ENCODE peak calls at places on chromosomes 2 and 18, in five cellular contexts. One of them, this sample, is unnamed.

GRCh38 chr2:173962036-173962435 is 3.1 kb downstream of the SP3 start:
- DNase-seq in tibial artery: no peak
- DNase-seq in CD8-positive, alpha-beta T cell: no peak
- DNase-seq in K562: no peak
- DNase-seq in B cell: no peak
- DNase-seq in this sample: no peak

GRCh38 chr2:126901459-126901858 is 2.8 kb downstream of the TEX51 start:
- DNase-seq in B cell: no peak
- DNase-seq in CD8-positive, alpha-beta T cell: no peak
- DNase-seq in K562: no peak
- DNase-seq in tibial artery: no peak
- DNase-seq in this sample: peak

GRCh38 chr2:201938151-201938815 is 95.4 kb upstream of the FZD7 start:
- DNase-seq in B cell: no peak
- DNase-seq in tibial artery: no peak
- DNase-seq in CD8-positive, alpha-beta T cell: no peak
- DNase-seq in K562: no peak
- DNase-seq in this sample: no peak

GRCh38 chr2:48849770-48850169 is 94.2 kb upstream of the LHCGR start:
- DNase-seq in CD8-positive, alpha-beta T cell: no peak
- DNase-seq in tibial artery: no peak
- DNase-seq in B cell: no peak
- DNase-seq in K562: no peak
- DNase-seq in this sample: no peak

GRCh38 chr2:234241656-234242445 is 191.3 kb downstream of the SPP2 start:
- DNase-seq in tibial artery: no peak
- DNase-seq in CD8-positive, alpha-beta T cell: no peak
- DNase-seq in K562: no peak
- DNase-seq in B cell: no peak
- DNase-seq in this sample: no peak

GRCh38 chr2:186695081-186695756 is 1.4 kb downstream of the FAM171B start:
- DNase-seq in K562: no peak
- DNase-seq in tibial artery: no peak
- DNase-seq in B cell: no peak
- DNase-seq in CD8-positive, alpha-beta T cell: no peak
- DNase-seq in this sample: no peak

GRCh38 chr2:152646264-152646663 is 71.0 kb downstream of the PRPF40A start:
- DNase-seq in K562: no peak
- DNase-seq in tibial artery: no peak
- DNase-seq in CD8-positive, alpha-beta T cell: no peak
- DNase-seq in B cell: no peak
- DNase-seq in this sample: no peak

GRCh38 chr2:150607471-150607870 is 120.0 kb upstream of the RND3 start:
- DNase-seq in tibial artery: no peak
- DNase-seq in B cell: no peak
- DNase-seq in CD8-positive, alpha-beta T cell: no peak
- DNase-seq in K562: no peak
- DNase-seq in this sample: no peak

GRCh38 chr2:54876764-54877163 is 153.3 kb downstream of the EML6 start:
- DNase-seq in B cell: no peak
- DNase-seq in CD8-positive, alpha-beta T cell: no peak
- DNase-seq in tibial artery: no peak
- DNase-seq in K562: no peak
- DNase-seq in this sample: no peak

GRCh38 chr18:13611058-13611615 is 115.2 kb downstream of the FAM210A start:
- DNase-seq in B cell: peak
- DNase-seq in CD8-positive, alpha-beta T cell: no peak
- DNase-seq in K562: no peak
- DNase-seq in tibial artery: peak
- DNase-seq in this sample: no peak

GRCh38 chr2:30232801-30233130 is 1.4 kb downstream of the LBH start:
- DNase-seq in tibial artery: no peak
- DNase-seq in B cell: peak
- DNase-seq in K562: no peak
- DNase-seq in CD8-positive, alpha-beta T cell: peak
- DNase-seq in this sample: no peak

GRCh38 chr2:168687314-168687713 is 115.1 kb upstream of the NOSTRIN start:
- DNase-seq in B cell: no peak
- DNase-seq in tibial artery: no peak
- DNase-seq in K562: no peak
- DNase-seq in CD8-positive, alpha-beta T cell: no peak
- DNase-seq in this sample: no peak

GRCh38 chr2:54522624-54523281 is 66.6 kb downstream of the SPTBN1 start:
- DNase-seq in tibial artery: no peak
- DNase-seq in CD8-positive, alpha-beta T cell: peak
- DNase-seq in K562: peak
- DNase-seq in B cell: peak
- DNase-seq in this sample: peak

GRCh38 chr2:25664531-25665307 is 8.7 kb downstream of the DTNB start:
- DNase-seq in K562: peak
- DNase-seq in CD8-positive, alpha-beta T cell: peak
- DNase-seq in B cell: peak
- DNase-seq in tibial artery: peak
- DNase-seq in this sample: peak
- TF ChIP-seq CTCF in K562: peak
- TF ChIP-seq CTCF in CD8-positive, alpha-beta T cell: no peak
- TF ChIP-seq CTCF in B cell: peak
- TF ChIP-seq CTCF in tibial artery: peak
- TF ChIP-seq CTCF in this sample: peak

GRCh38 chr2:9690716-9691498 is 60.1 kb upstream of the YWHAQ start:
- DNase-seq in CD8-positive, alpha-beta T cell: no peak
- DNase-seq in tibial artery: no peak
- DNase-seq in B cell: no peak
- DNase-seq in K562: no peak
- DNase-seq in this sample: no peak
- TF ChIP-seq CTCF in CD8-positive, alpha-beta T cell: no peak
- TF ChIP-seq CTCF in tibial artery: no peak
- TF ChIP-seq CTCF in B cell: no peak
- TF ChIP-seq CTCF in K562: peak
- TF ChIP-seq CTCF in this sample: no peak

GRCh38 chr2:238288650-238289573 is 502 bp upstream of the PER2 start:
- DNase-seq in tibial artery: peak
- DNase-seq in B cell: peak
- DNase-seq in CD8-positive, alpha-beta T cell: peak
- DNase-seq in K562: peak
- DNase-seq in this sample: peak

GRCh38 chr2:238290079-238290478 is 1.7 kb upstream of the PER2 start:
- DNase-seq in K562: peak
- DNase-seq in tibial artery: peak
- DNase-seq in CD8-positive, alpha-beta T cell: peak
- DNase-seq in B cell: no peak
- DNase-seq in this sample: peak

GRCh38 chr2:238289574-238289973 is 1.2 kb upstream of the PER2 start:
- DNase-seq in B cell: no peak
- DNase-seq in tibial artery: peak
- DNase-seq in K562: no peak
- DNase-seq in CD8-positive, alpha-beta T cell: no peak
- DNase-seq in this sample: no peak

GRCh38 chr2:238291550-238292281 is 3.3 kb upstream of the PER2 start:
- DNase-seq in tibial artery: no peak
- DNase-seq in CD8-positive, alpha-beta T cell: no peak
- DNase-seq in K562: no peak
- DNase-seq in B cell: no peak
- DNase-seq in this sample: no peak

GRCh38 chr2:238290715-238291549 is 2.5 kb upstream of the PER2 start:
- DNase-seq in CD8-positive, alpha-beta T cell: no peak
- DNase-seq in tibial artery: no peak
- DNase-seq in B cell: no peak
- DNase-seq in K562: no peak
- DNase-seq in this sample: no peak
- TF ChIP-seq CTCF in CD8-positive, alpha-beta T cell: no peak
- TF ChIP-seq CTCF in tibial artery: no peak
- TF ChIP-seq CTCF in B cell: no peak
- TF ChIP-seq CTCF in K562: no peak
- TF ChIP-seq CTCF in this sample: no peak

DNA sequence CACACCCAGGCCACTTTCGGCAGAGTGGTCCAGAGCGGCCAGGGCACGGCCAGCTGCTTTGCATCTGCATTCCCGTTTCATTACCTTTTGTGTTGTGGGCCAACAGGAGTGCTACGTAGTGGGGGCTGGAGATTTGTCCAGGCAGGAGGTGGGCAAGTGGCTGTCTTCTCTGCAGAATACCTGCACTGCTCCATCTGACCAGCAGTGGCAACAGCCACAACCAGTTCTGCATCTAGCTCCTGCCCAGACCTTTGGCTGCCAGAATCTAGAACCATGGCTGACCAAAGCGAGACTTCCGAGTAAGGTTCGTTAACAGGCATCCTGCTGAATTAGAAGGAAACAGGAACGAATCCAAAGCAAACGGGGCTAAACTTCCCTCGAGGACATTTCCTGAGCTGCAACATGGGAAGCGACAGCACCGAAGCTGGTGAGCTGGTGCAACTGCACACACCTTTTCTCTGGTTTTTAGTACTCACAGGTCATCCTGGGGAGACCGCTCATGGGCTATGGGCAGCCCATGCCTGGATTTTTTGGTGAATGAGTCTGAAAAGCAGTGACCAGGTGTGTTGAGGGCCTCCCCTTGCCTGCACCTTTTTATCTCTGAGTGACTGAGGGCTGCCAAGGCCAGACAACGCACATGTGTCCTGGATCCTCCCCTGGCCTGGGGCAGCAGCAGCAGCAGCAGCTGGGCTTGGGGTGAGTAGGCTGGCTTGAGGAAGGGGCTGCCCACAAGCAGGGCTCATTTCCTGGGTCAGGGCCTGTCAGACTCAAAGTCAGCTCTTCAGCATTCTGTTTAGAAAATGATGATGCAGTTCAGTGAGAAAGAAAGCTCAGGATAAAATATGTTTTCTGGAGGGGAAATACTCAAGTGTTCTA is 10.6 kb downstream of the GDF7 start:
- DNase-seq in tibial artery: no peak
- DNase-seq in B cell: no peak
- DNase-seq in CD8-positive, alpha-beta T cell: no peak
- DNase-seq in K562: no peak
- DNase-seq in this sample: no peak
- TF ChIP-seq CTCF in tibial artery: no peak
- TF ChIP-seq CTCF in B cell: peak
- TF ChIP-seq CTCF in CD8-positive, alpha-beta T cell: no peak
- TF ChIP-seq CTCF in K562: peak
- TF ChIP-seq CTCF in this sample: peak

DNA sequence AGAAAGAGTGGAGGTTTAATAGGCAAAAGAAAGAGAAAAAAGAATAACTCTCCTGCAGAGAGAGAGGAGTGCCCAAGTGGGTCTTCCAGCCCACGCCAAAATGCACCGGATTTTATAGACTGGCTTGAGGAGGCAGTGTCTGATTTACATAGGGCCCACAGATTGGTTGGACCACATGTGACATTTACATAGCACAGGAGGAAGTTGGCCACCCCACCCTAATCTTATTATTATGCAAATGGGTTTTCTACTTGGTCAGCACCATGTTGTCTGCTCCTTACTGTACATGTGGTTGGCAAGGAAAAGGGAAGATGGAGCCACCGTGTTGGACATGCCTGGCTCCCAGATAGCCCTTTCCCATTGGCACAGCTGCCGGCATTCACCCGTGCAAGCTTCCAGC is 56.8 kb downstream of the SP110 start:
- DNase-seq in CD8-positive, alpha-beta T cell: no peak
- DNase-seq in B cell: no peak
- DNase-seq in tibial artery: no peak
- DNase-seq in K562: no peak
- DNase-seq in this sample: no peak
- TF ChIP-seq CTCF in CD8-positive, alpha-beta T cell: no peak
- TF ChIP-seq CTCF in B cell: no peak
- TF ChIP-seq CTCF in tibial artery: no peak
- TF ChIP-seq CTCF in K562: no peak
- TF ChIP-seq CTCF in this sample: no peak

DNA sequence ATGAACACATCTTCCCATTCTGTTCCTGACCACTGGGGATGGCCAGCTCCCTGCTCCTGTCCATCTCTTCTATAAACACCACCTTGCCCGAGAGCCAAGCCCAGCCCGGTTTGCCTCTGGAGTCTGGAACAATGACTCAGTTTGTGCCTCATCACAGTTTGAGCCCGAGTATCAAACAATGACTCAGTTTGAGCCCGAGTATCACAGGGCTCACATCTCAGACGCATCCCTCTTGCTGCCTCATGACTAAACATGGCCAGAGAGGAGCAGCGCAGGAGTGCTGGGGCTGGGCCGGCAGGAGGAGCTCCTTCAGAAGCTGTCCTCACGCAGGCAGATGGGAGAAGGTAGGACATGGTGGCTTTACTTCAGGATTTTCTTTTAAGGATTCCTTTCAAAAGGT is 68.7 kb downstream of the PXDN start:
- DNase-seq in tibial artery: peak
- DNase-seq in K562: no peak
- DNase-seq in B cell: no peak
- DNase-seq in CD8-positive, alpha-beta T cell: no peak
- DNase-seq in this sample: no peak
- TF ChIP-seq CTCF in tibial artery: no peak
- TF ChIP-seq CTCF in K562: no peak
- TF ChIP-seq CTCF in B cell: no peak
- TF ChIP-seq CTCF in CD8-positive, alpha-beta T cell: no peak
- TF ChIP-seq CTCF in this sample: no peak

GRCh38 chr2:62705859-62706720 is 577 bp downstream of the EHBP1 start:
- DNase-seq in K562: peak
- DNase-seq in B cell: no peak
- DNase-seq in CD8-positive, alpha-beta T cell: no peak
- DNase-seq in tibial artery: peak
- DNase-seq in this sample: peak
- TF ChIP-seq CTCF in K562: peak
- TF ChIP-seq CTCF in B cell: peak
- TF ChIP-seq CTCF in CD8-positive, alpha-beta T cell: peak
- TF ChIP-seq CTCF in tibial artery: peak
- TF ChIP-seq CTCF in this sample: peak